ENCODE peak calls at places on chromosome 6, in eight cellular contexts. One of them, this sample, is unnamed.

GRCh38 chr6:154462425-154462824 is 48.1 kb downstream of the CNKSR3 start:
- DNase-seq in fibroblast of the aortic adventitia: no peak
- DNase-seq in PC-9: no peak
- DNase-seq in breast epithelium: no peak
- DNase-seq in Peyer's patch: no peak
- DNase-seq in CD8-positive, alpha-beta T cell: no peak
- DNase-seq in BE2C: peak
- DNase-seq in lower lobe of right lung: no peak
- DNase-seq in this sample: no peak

GRCh38 chr6:151068761-151069312 is 170.9 kb upstream of the AKAP12 start:
- DNase-seq in BE2C: no peak
- DNase-seq in lower lobe of right lung: no peak
- DNase-seq in PC-9: no peak
- DNase-seq in CD8-positive, alpha-beta T cell: no peak
- DNase-seq in Peyer's patch: no peak
- DNase-seq in fibroblast of the aortic adventitia: peak
- DNase-seq in breast epithelium: no peak
- DNase-seq in this sample: no peak

GRCh38 chr6:19268718-19269117 is 568.5 kb upstream of the ID4 start:
- DNase-seq in CD8-positive, alpha-beta T cell: no peak
- DNase-seq in Peyer's patch: no peak
- DNase-seq in breast epithelium: no peak
- DNase-seq in PC-9: no peak
- DNase-seq in BE2C: no peak
- DNase-seq in lower lobe of right lung: no peak
- DNase-seq in fibroblast of the aortic adventitia: no peak
- DNase-seq in this sample: no peak

GRCh38 chr6:50653253-50653652 is 60.1 kb upstream of the TFAP2D start:
- DNase-seq in BE2C: no peak
- DNase-seq in PC-9: no peak
- DNase-seq in CD8-positive, alpha-beta T cell: no peak
- DNase-seq in lower lobe of right lung: no peak
- DNase-seq in fibroblast of the aortic adventitia: no peak
- DNase-seq in breast epithelium: no peak
- DNase-seq in Peyer's patch: no peak
- DNase-seq in this sample: no peak

GRCh38 chr6:163338671-163339405 is 75.7 kb upstream of the QKI start:
- DNase-seq in PC-9: no peak
- DNase-seq in Peyer's patch: no peak
- DNase-seq in breast epithelium: no peak
- DNase-seq in fibroblast of the aortic adventitia: peak
- DNase-seq in CD8-positive, alpha-beta T cell: no peak
- DNase-seq in lower lobe of right lung: no peak
- DNase-seq in BE2C: no peak
- DNase-seq in this sample: peak

GRCh38 chr6:160391419-160392116 is 43.4 kb downstream of the SLC22A3 start:
- DNase-seq in PC-9: no peak
- DNase-seq in fibroblast of the aortic adventitia: peak
- DNase-seq in breast epithelium: no peak
- DNase-seq in lower lobe of right lung: no peak
- DNase-seq in BE2C: no peak
- DNase-seq in CD8-positive, alpha-beta T cell: no peak
- DNase-seq in Peyer's patch: peak
- DNase-seq in this sample: no peak

GRCh38 chr6:147418523-147418922 is 90.0 kb upstream of the SAMD5 start:
- DNase-seq in breast epithelium: no peak
- DNase-seq in CD8-positive, alpha-beta T cell: no peak
- DNase-seq in PC-9: no peak
- DNase-seq in Peyer's patch: no peak
- DNase-seq in fibroblast of the aortic adventitia: no peak
- DNase-seq in lower lobe of right lung: no peak
- DNase-seq in BE2C: no peak
- DNase-seq in this sample: no peak

GRCh38 chr6:119148102-119148824 is 69.8 kb upstream of the FAM184A start:
- DNase-seq in PC-9: peak
- DNase-seq in BE2C: peak
- DNase-seq in Peyer's patch: peak
- DNase-seq in CD8-positive, alpha-beta T cell: no peak
- DNase-seq in breast epithelium: no peak
- DNase-seq in lower lobe of right lung: no peak
- DNase-seq in fibroblast of the aortic adventitia: peak
- DNase-seq in this sample: peak

GRCh38 chr6:138514860-138515540 is 15.7 kb upstream of the NHSL1 start:
- DNase-seq in CD8-positive, alpha-beta T cell: peak
- DNase-seq in fibroblast of the aortic adventitia: no peak
- DNase-seq in breast epithelium: no peak
- DNase-seq in Peyer's patch: no peak
- DNase-seq in BE2C: no peak
- DNase-seq in PC-9: no peak
- DNase-seq in lower lobe of right lung: no peak
- DNase-seq in this sample: no peak

GRCh38 chr6:44128020-44128917 is 915 bp downstream of the TMEM63B start:
- DNase-seq in breast epithelium: peak
- DNase-seq in BE2C: peak
- DNase-seq in Peyer's patch: peak
- DNase-seq in PC-9: peak
- DNase-seq in lower lobe of right lung: peak
- DNase-seq in CD8-positive, alpha-beta T cell: no peak
- DNase-seq in fibroblast of the aortic adventitia: no peak
- DNase-seq in this sample: peak
- TF ChIP-seq CTCF in breast epithelium: no peak
- TF ChIP-seq CTCF in BE2C: no peak
- TF ChIP-seq CTCF in Peyer's patch: peak
- TF ChIP-seq CTCF in PC-9: no peak
- TF ChIP-seq CTCF in lower lobe of right lung: no peak
- TF ChIP-seq CTCF in CD8-positive, alpha-beta T cell: no peak
- TF ChIP-seq CTCF in fibroblast of the aortic adventitia: peak
- TF ChIP-seq CTCF in this sample: peak

GRCh38 chr6:548517-548916 is 108.4 kb downstream of the HUS1B start:
- DNase-seq in fibroblast of the aortic adventitia: no peak
- DNase-seq in BE2C: no peak
- DNase-seq in PC-9: no peak
- DNase-seq in lower lobe of right lung: no peak
- DNase-seq in breast epithelium: no peak
- DNase-seq in Peyer's patch: no peak
- DNase-seq in CD8-positive, alpha-beta T cell: no peak
- DNase-seq in this sample: no peak

GRCh38 chr6:548091-548490 is 108.8 kb downstream of the HUS1B start:
- DNase-seq in BE2C: no peak
- DNase-seq in breast epithelium: no peak
- DNase-seq in CD8-positive, alpha-beta T cell: no peak
- DNase-seq in PC-9: no peak
- DNase-seq in fibroblast of the aortic adventitia: no peak
- DNase-seq in lower lobe of right lung: no peak
- DNase-seq in Peyer's patch: no peak
- DNase-seq in this sample: no peak

GRCh38 chr6:549901-550300 is 107.0 kb downstream of the HUS1B start:
- DNase-seq in PC-9: no peak
- DNase-seq in fibroblast of the aortic adventitia: no peak
- DNase-seq in breast epithelium: no peak
- DNase-seq in lower lobe of right lung: no peak
- DNase-seq in CD8-positive, alpha-beta T cell: no peak
- DNase-seq in BE2C: no peak
- DNase-seq in Peyer's patch: no peak
- DNase-seq in this sample: no peak

GRCh38 chr6:551829-552350 is 105.0 kb downstream of the HUS1B start:
- DNase-seq in breast epithelium: no peak
- DNase-seq in Peyer's patch: no peak
- DNase-seq in fibroblast of the aortic adventitia: no peak
- DNase-seq in BE2C: no peak
- DNase-seq in CD8-positive, alpha-beta T cell: no peak
- DNase-seq in PC-9: no peak
- DNase-seq in lower lobe of right lung: no peak
- DNase-seq in this sample: no peak

DNA sequence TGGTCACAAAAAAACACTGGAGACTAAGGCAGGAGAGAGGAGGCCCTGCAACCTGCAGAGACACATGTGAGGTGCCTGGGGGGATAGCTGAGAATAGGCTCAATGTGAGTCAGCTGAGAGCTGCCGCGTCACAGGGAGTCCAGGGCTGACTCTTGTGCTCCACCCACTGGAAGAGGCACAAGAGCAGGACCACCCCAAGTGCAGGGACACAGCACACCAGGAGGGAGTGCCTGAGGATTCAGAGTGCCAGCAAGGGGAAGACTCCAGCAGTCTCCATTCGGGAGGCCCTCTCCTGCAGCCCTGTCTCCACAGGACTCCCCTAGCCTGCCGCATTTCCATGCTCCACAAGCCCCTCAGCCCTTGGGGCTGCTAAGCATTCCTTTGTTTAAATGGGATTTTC is 105.5 kb downstream of the HUS1B start:
- DNase-seq in PC-9: no peak
- DNase-seq in CD8-positive, alpha-beta T cell: no peak
- DNase-seq in BE2C: peak
- DNase-seq in lower lobe of right lung: no peak
- DNase-seq in Peyer's patch: no peak
- DNase-seq in breast epithelium: no peak
- DNase-seq in fibroblast of the aortic adventitia: peak
- DNase-seq in this sample: no peak
- TF ChIP-seq CTCF in PC-9: no peak
- TF ChIP-seq CTCF in CD8-positive, alpha-beta T cell: no peak
- TF ChIP-seq CTCF in BE2C: peak
- TF ChIP-seq CTCF in lower lobe of right lung: no peak
- TF ChIP-seq CTCF in Peyer's patch: no peak
- TF ChIP-seq CTCF in breast epithelium: no peak
- TF ChIP-seq CTCF in fibroblast of the aortic adventitia: peak
- TF ChIP-seq CTCF in this sample: peak

DNA sequence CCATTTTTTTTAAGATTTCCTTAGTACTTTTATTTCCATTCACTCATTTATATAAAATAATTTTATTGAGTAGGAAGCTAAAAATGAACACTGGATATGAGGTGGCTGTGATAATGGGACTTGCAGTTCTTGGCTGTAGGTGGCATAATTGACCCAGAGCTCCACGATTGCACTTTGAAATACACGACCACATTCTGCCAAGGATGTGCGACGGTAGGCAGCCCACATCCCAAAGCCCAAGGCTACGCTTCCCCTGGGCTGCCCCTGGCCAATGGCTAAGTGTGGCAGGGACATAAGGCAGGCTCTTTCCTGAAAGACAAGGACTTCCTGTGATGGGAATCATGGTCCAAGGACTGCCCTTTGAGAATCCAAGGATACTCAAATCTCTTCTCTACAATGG is 43.7 kb upstream of the ADTRP start:
- DNase-seq in fibroblast of the aortic adventitia: peak
- DNase-seq in lower lobe of right lung: no peak
- DNase-seq in PC-9: no peak
- DNase-seq in BE2C: no peak
- DNase-seq in CD8-positive, alpha-beta T cell: no peak
- DNase-seq in Peyer's patch: no peak
- DNase-seq in breast epithelium: no peak
- DNase-seq in this sample: no peak
- TF ChIP-seq CTCF in fibroblast of the aortic adventitia: no peak
- TF ChIP-seq CTCF in lower lobe of right lung: peak
- TF ChIP-seq CTCF in PC-9: no peak
- TF ChIP-seq CTCF in BE2C: no peak
- TF ChIP-seq CTCF in CD8-positive, alpha-beta T cell: no peak
- TF ChIP-seq CTCF in Peyer's patch: no peak
- TF ChIP-seq CTCF in breast epithelium: no peak
- TF ChIP-seq CTCF in this sample: no peak

GRCh38 chr6:31547727-31548422 is 467 bp downstream of the NFKBIL1 start:
- DNase-seq in CD8-positive, alpha-beta T cell: no peak
- DNase-seq in Peyer's patch: no peak
- DNase-seq in lower lobe of right lung: peak
- DNase-seq in BE2C: no peak
- DNase-seq in breast epithelium: no peak
- DNase-seq in fibroblast of the aortic adventitia: peak
- DNase-seq in PC-9: no peak
- DNase-seq in this sample: peak
- TF ChIP-seq CTCF in CD8-positive, alpha-beta T cell: no peak
- TF ChIP-seq CTCF in Peyer's patch: no peak
- TF ChIP-seq CTCF in lower lobe of right lung: no peak
- TF ChIP-seq CTCF in BE2C: no peak
- TF ChIP-seq CTCF in breast epithelium: no peak
- TF ChIP-seq CTCF in fibroblast of the aortic adventitia: no peak
- TF ChIP-seq CTCF in PC-9: no peak
- TF ChIP-seq CTCF in this sample: no peak

DNA sequence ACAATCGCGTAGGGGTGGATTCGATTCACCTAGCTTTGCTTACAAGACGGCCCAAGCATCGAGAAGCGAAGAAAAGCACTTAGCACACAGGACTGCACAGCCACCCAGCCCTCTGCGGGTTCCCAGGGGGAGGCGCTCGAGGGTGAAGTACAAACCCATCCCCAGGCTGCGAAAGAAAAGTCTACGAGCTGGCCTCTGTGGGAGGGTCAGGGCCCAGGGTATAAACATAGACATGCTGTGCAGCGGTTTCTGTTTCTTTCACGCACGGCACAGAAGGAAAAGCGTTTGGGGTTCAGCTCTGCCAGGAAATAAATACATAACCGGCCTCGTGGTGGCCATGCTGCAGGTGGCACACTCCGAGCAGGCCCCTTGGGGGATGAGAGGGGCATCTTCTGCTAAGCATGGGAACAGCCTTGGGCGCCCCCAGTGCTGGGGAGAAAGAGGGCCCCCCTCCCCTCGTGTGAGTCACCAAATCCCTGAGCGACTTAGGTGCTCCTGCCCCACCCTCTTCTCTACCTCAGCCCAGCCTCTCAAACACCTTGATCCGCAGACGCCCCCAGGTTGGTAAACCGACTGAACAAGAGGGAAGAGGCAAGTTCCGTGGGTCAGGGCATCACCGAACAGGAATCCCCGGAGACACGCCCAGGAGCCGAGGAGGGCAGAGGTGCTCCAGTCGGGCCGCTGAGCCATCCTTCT is 91.6 kb upstream of the RIPOR2 start:
- DNase-seq in breast epithelium: no peak
- DNase-seq in BE2C: no peak
- DNase-seq in CD8-positive, alpha-beta T cell: peak
- DNase-seq in lower lobe of right lung: peak
- DNase-seq in Peyer's patch: peak
- DNase-seq in fibroblast of the aortic adventitia: no peak
- DNase-seq in PC-9: peak
- DNase-seq in this sample: no peak
- TF ChIP-seq CTCF in breast epithelium: no peak
- TF ChIP-seq CTCF in BE2C: no peak
- TF ChIP-seq CTCF in CD8-positive, alpha-beta T cell: peak
- TF ChIP-seq CTCF in lower lobe of right lung: peak
- TF ChIP-seq CTCF in Peyer's patch: peak
- TF ChIP-seq CTCF in fibroblast of the aortic adventitia: no peak
- TF ChIP-seq CTCF in PC-9: no peak
- TF ChIP-seq CTCF in this sample: no peak

DNA sequence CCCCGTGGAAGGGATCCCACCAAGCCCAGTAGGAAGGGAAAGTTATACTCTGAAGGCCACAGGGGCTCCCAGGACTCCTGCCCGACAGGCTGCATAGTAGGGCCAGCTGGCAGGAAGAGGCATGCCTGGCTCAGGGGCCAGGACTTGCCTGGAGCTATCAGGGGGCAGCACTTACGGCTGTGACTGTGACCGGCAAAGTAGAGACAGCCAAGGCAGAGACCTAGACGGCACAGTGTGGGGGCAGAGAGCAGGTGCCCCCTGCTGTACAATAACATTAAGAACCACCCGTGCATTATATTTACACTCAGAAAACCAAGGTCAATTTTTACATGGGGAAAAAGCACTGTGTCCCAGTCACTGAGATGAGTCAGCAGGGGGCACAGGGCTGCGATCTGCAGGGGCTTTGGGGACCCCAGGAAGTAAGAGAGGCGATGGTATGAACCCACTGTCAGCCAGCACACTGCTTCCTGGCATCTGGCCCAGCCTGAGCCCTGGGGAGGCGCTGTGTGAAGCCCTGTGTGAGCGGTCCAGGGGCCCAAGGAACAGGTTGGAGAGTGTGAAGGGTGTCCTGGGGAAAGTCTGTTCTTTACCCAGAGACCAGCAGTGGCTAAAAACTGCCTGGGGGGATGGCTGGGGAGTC is 9.9 kb downstream of the CCDC167 start:
- DNase-seq in breast epithelium: no peak
- DNase-seq in lower lobe of right lung: no peak
- DNase-seq in PC-9: no peak
- DNase-seq in Peyer's patch: peak
- DNase-seq in fibroblast of the aortic adventitia: no peak
- DNase-seq in CD8-positive, alpha-beta T cell: peak
- DNase-seq in BE2C: peak
- DNase-seq in this sample: peak
- TF ChIP-seq CTCF in breast epithelium: no peak
- TF ChIP-seq CTCF in lower lobe of right lung: peak
- TF ChIP-seq CTCF in PC-9: no peak
- TF ChIP-seq CTCF in Peyer's patch: no peak
- TF ChIP-seq CTCF in fibroblast of the aortic adventitia: peak
- TF ChIP-seq CTCF in CD8-positive, alpha-beta T cell: peak
- TF ChIP-seq CTCF in BE2C: peak
- TF ChIP-seq CTCF in this sample: peak

This sample was measured in osteoblast.